ENCODE peak calls at places on chromosome 1, in six cellular contexts. G is fibroblast of lung, S is GM12878, Q is K562, W is mammary epithelial cell, M is GM23338. E is an unnamed sample.

GRCh38 chr1:209988706-209989105 is 50.7 kb downstream of the SYT14 start:
- DNase-seq in G (peak; percentile 16), S (no peak), Q (no peak), W (peak; percentile 67), M (no peak), E (no peak)

GRCh38 chr1:18160290-18160942 is 52.8 kb downstream of the IGSF21 start:
- DNase-seq in G (no peak), S (no peak), Q (no peak), W (no peak), M (no peak), E (no peak)

GRCh38 chr1:30905898-30906620 is 2.5 kb downstream of the SDC3 start:
- DNase-seq in G (no peak), S (no peak), Q (no peak), W (no peak), M (no peak), E (no peak)

GRCh38 chr1:54716299-54717047 is 812 bp downstream of the TTC4 start:
- DNase-seq in G (peak; percentile 80), S (peak; percentile 5), Q (no peak), W (peak; percentile 72), M (no peak), E (peak; percentile 84)

GRCh38 chr1:174135200-174135599 is 24.1 kb upstream of the RABGAP1L start:
- DNase-seq in G (peak; percentile 15), S (no peak), Q (no peak), W (no peak), M (no peak), E (no peak)

GRCh38 chr1:229694053-229694693 is 68.1 kb downstream of the URB2 start:
- DNase-seq in G (peak; percentile 86), S (no peak), Q (no peak), W (no peak), M (peak; percentile 69), E (peak; percentile 92)

GRCh38 chr1:112803906-112804762 is 89.0 kb upstream of the PPM1J start:
- DNase-seq in G (peak; percentile 54), S (peak; percentile 4), Q (peak; percentile 78), W (peak; percentile 59), M (peak; percentile 90), E (peak; percentile 85)

GRCh38 chr1:35726814-35727433 is 8.2 kb upstream of the C1orf216 start:
- DNase-seq in G (peak; percentile 52), S (no peak), Q (peak; percentile 70), W (peak; percentile 22), M (peak; percentile 87), E (peak; percentile 71)

GRCh38 chr1:224579526-224579925 is 36.6 kb upstream of the CNIH3 start:
- DNase-seq in G (peak; percentile 61), S (no peak), Q (no peak), W (no peak), M (no peak), E (peak; percentile 19)

GRCh38 chr1:91883470-91883869 is 2.5 kb downstream of the TGFBR3 start:
- DNase-seq in G (no peak), S (no peak), Q (peak; percentile 32), W (no peak), M (no peak), E (peak; percentile 71)

DNA sequence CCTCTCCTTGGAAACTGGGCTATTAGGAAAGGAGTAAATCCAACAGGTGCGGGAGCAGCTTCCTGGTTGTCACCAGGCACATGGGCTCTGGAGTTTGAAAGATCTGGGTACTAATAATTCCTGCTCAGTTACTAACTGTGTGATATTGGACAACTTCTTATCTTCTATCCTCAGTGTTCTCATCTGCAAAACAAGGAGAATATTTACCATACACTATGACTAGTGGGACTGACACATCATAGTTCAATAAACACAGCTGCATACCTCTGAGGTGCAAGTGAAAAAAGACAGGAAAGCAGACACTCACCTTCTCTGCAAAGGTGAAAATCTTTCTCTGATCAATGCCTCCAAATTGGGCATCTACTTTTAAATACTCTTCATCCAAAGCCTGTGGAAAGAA is 19.7 kb downstream of the YARS1 start:
- DNase-seq in G (no peak), S (no peak), Q (no peak), W (no peak), M (no peak), E (no peak)
- H4K20me1 ChIP-seq in G (no peaks in the 10 kb centered on the region), S (no peaks in the 10 kb centered on the region), Q (no peaks in the 10 kb centered on the region), W (peaks cover 2% of the 10 kb centered on the region), M (peaks cover 50% of the 10 kb centered on the region), E (no peaks in the 10 kb centered on the region)

GRCh38 chr1:7679159-7679872 is 91.8 kb upstream of the VAMP3 start:
- DNase-seq in G (no peak), S (no peak), Q (no peak), W (no peak), M (no peak), E (no peak)
- TF ChIP-seq EZH2 in G (no peak), S (no peak), Q (no peak), W (no peak), M (no peak), E (no peak)

GRCh38 chr1:41664861-41665640 is 180.6 kb upstream of the EDN2 start:
- DNase-seq in G (peak; percentile 80), S (no peak), Q (no peak), W (peak; percentile 78), M (peak; percentile 38), E (peak; percentile 61)

GRCh38 chr1:41662061-41662655 is 177.7 kb upstream of the EDN2 start:
- DNase-seq in G (peak; percentile 83), S (no peak), Q (no peak), W (peak; percentile 33), M (peak; percentile 64), E (peak; percentile 90)

GRCh38 chr1:41662656-41663437 is 178.4 kb upstream of the EDN2 start:
- DNase-seq in G (peak; percentile 85), S (no peak), Q (no peak), W (peak; percentile 49), M (peak; percentile 54), E (peak; percentile 91)

GRCh38 chr1:41661428-41662060 is 177.1 kb upstream of the EDN2 start:
- DNase-seq in G (peak; percentile 12), S (no peak), Q (no peak), W (peak; percentile 16), M (peak; percentile 25), E (peak; percentile 58)

DNA sequence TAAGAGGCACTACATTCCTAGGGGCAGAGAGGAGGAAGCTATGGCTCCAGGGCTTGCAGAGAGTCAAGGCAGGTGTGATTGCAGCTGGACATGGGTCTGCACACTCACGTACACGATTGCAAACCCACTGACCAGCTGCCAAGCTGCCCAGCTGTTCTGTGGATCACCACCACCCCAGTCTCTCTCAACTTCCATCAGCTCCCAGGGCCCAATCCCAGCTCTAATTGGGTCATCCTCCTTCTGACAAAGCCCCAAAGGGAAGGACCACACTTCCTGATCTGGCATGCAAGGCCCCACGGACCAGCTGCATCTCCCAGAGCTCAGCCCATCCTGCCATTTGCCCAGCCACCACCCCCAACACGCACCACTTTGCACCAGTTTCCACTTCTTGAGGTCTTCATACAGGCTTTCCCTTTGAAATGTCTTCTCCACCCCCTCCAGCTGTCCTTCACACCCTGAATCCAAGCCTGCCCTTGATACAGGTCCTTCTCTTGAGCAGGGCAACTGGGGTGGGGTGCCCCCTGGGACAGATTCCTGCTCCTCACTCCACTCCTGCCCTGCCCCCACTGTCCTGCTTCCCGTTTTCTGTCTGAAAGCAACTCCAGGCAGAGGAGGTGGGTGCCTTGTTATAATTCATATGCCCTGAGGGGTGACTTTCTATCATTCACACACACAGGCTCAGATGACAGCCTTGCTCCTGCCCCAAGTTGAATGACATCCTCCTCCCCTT is 179.4 kb upstream of the EDN2 start:
- DNase-seq in G (no peak), S (no peak), Q (no peak), W (no peak), M (no peak), E (no peak)
- H4K20me1 ChIP-seq in G (no peaks in the 10 kb centered on the region), S (no peaks in the 10 kb centered on the region), Q (peaks cover 10% of the 10 kb centered on the region), W (no peaks in the 10 kb centered on the region), M (peaks cover 6% of the 10 kb centered on the region), E (no peaks in the 10 kb centered on the region)

GRCh38 chr1:24414884-24415333 is 693 bp upstream of the NIPAL3 start:
- DNase-seq in G (no peak), S (no peak), Q (no peak), W (no peak), M (no peak), E (peak; percentile 26)

GRCh38 chr1:24411963-24412362 is 1.6 kb downstream of the STPG1 start:
- DNase-seq in G (peak; percentile 47), S (no peak), Q (peak; percentile 68), W (peak; percentile 42), M (no peak), E (peak; percentile 75)

GRCh38 chr1:24415334-24415909 is at the start of gene NIPAL3:
- DNase-seq in G (peak; percentile 100), S (peak; percentile 98), Q (peak; percentile 98), W (peak; percentile 100), M (peak; percentile 100), E (peak; percentile 98)

GRCh38 chr1:24412408-24412807 is 1.2 kb downstream of the STPG1 start:
- DNase-seq in G (no peak), S (no peak), Q (no peak), W (no peak), M (no peak), E (peak; percentile 11)

GRCh38 chr1:24413350-24414163 is at the start of gene STPG1:
- DNase-seq in G (peak; percentile 72), S (peak; percentile 72), Q (peak; percentile 99), W (peak; percentile 89), M (peak; percentile 92), E (peak; percentile 89)
- TF ChIP-seq EZH2 in G (no peak), S (no peak), Q (no peak), W (no peak), M (no peak), E (no peak)

E was measured in GM23248.